ENCODE peak calls at places on chromosome 22, in four cellular contexts. T is erythroblast, Y is heart left ventricle, Q is breast epithelium. U is an unnamed sample.

GRCh38 chr22:16917144-16918003 is 90.6 kb downstream of the GAB4 start:
- DNase-seq in T (peak; percentile 39), Y (peak; percentile 68), Q (peak; percentile 23), U (peak; percentile 35)

GRCh38 chr22:38927033-38927789 is 30.2 kb upstream of the APOBEC3A start:
- DNase-seq in T (peak; percentile 74), Y (peak; percentile 88), Q (peak; percentile 50), U (peak; percentile 51)

GRCh38 chr22:27122561-27122960 is 465.2 kb downstream of the MIAT start:
- DNase-seq in T (no peak), Y (no peak), Q (no peak), U (no peak)

GRCh38 chr22:43919106-43919965 is 4.3 kb upstream of the PNPLA3 start:
- DNase-seq in T (no peak), Y (peak; percentile 60), Q (peak; percentile 83), U (no peak)

GRCh38 chr22:22698263-22698750 is 53.9 kb downstream of the GGTLC2 start:
- DNase-seq in T (no peak), Y (no peak), Q (no peak), U (no peak)

GRCh38 chr22:29151316-29151715 is 54.4 kb upstream of the EMID1 start:
- DNase-seq in T (no peak), Y (no peak), Q (no peak), U (no peak)

GRCh38 chr22:49052023-49052538 is 775.6 kb downstream of the BRD1 start:
- DNase-seq in T (no peak), Y (no peak), Q (no peak), U (no peak)

GRCh38 chr22:48380016-48380665 is 1447.5 kb downstream of the BRD1 start:
- DNase-seq in T (no peak), Y (no peak), Q (no peak), U (no peak)

GRCh38 chr22:19174106-19175025 is 4.2 kb downstream of the SLC25A1 start:
- DNase-seq in T (no peak), Y (no peak), Q (peak; percentile 63), U (no peak)

GRCh38 chr22:22881116-22882032 is 6.2 kb upstream of the IGLL5 start:
- DNase-seq in T (no peak), Y (no peak), Q (peak; percentile 11), U (no peak)

GRCh38 chr22:28360846-28361424 is 318.7 kb downstream of the TTC28 start:
- DNase-seq in T (no peak), Y (no peak), Q (no peak), U (no peak)

GRCh38 chr22:46090051-46090591 is 60.2 kb upstream of the PPARA start:
- DNase-seq in T (no peak), Y (peak; percentile 70), Q (no peak), U (no peak)

GRCh38 chr22:17580461-17581031 is 17.2 kb downstream of the SLC25A18 start:
- DNase-seq in T (no peak), Y (no peak), Q (no peak), U (no peak)

GRCh38 chr22:20498913-20499312 is 3.3 kb upstream of the KLHL22 start:
- DNase-seq in T (no peak), Y (no peak), Q (no peak), U (no peak)

DNA sequence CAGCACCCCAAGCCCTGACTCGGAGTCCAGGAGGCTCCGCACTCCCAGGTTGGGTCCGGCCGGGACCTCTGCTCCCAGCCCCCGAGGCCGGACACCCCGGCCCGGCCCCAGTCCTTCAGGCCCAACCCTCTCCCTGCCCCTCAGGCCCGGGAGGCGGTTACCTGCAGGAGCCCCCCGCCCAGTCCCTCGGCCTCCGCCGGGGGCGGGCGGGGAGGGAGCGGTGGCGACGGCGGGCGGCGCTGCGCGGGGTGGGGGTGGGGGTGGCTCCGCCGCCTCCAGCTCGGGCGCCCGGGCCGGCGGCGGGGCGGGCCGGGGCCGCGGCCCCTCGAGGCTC is 308 bp downstream of the TCF20 start:
- DNase-seq in T (peak; percentile 73), Y (no peak), Q (no peak), U (no peak)
- TF ChIP-seq POLR2A in T (no peak), Y (no peak), Q (no peak), U (no peak)

GRCh38 chr22:36329217-36330078 is 58.3 kb downstream of the MYH9 start:
- DNase-seq in T (peak; percentile 83), Y (no peak), Q (peak; percentile 97), U (no peak)
- TF ChIP-seq POLR2A in T (peak; percentile 37), Y (no peak), Q (peak; percentile 13), U (no peak)

GRCh38 chr22:37678372-37678771 is 2.9 kb downstream of the LGALS1 start:
- DNase-seq in T (no peak), Y (no peak), Q (no peak), U (no peak)
- TF ChIP-seq POLR2A in T (no peak), Y (no peak), Q (no peak), U (no peak)

GRCh38 chr22:24995649-24996180 is 43.2 kb downstream of the KIAA1671 start:
- DNase-seq in T (no peak), Y (no peak), Q (no peak), U (no peak)

GRCh38 chr22:24994070-24994763 is 41.7 kb downstream of the KIAA1671 start:
- DNase-seq in T (no peak), Y (no peak), Q (peak; percentile 49), U (no peak)

GRCh38 chr22:24992946-24993345 is 40.4 kb downstream of the KIAA1671 start:
- DNase-seq in T (no peak), Y (no peak), Q (no peak), U (no peak)

GRCh38 chr22:24997023-24997422 is 44.5 kb downstream of the KIAA1671 start:
- DNase-seq in T (no peak), Y (no peak), Q (no peak), U (no peak)

DNA sequence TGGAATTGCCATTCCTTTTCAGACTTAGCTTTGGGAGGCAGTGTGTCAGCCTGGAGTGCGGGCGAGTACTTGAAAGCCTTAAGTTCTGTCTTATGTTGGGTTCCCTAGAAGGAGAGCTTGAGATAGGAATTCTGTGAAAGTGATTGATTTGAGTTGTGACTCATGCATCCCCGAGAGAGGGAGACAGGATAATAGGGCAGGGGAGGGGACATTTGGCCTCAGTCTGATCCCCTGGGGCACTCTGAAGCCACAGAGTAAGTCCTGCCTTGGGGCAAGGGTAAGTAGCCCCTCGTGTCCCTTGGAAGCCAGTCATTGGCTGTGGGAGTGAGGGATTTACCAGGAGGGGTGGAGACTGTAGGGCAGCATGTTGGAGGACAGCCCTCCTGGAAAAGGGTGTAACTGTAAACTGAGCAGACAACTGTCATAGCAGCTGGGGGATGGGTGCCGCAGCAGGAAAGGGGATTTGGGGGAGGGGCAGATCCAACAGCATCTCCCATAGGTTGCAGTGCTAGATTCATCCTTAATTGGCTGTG is 44.0 kb downstream of the KIAA1671 start:
- DNase-seq in T (no peak), Y (no peak), Q (no peak), U (no peak)
- TF ChIP-seq POLR2A in T (no peak), Y (no peak), Q (no peak), U (no peak)

U was measured in GM12892.